ENCODE peak calls at places on chromosomes 6 and 20, in six cellular contexts. I is heart left ventricle, Y is tibial nerve, B is IMR-90, L is AG04450, D is adrenal gland. H is an unnamed sample.

GRCh38 chr6:37987008-37987407 is 167.5 kb downstream of the ZFAND3 start:
- DNase-seq in L (no peak), Y (no peak), I (no peak), B (peak; percentile 60), D (peak; percentile 25), H (no peak)

GRCh38 chr20:1809121-1809520 is 86.1 kb upstream of the SIRPA start:
- DNase-seq in Y (no peak), I (no peak), D (no peak), B (peak; percentile 92), L (no peak), H (peak; percentile 86)

GRCh38 chr6:52551483-52552277 is 25.2 kb downstream of the TRAM2 start:
- DNase-seq in L (peak; percentile 87), B (peak; percentile 91), I (peak; percentile 67), Y (no peak), D (peak; percentile 77), H (peak; percentile 74)

GRCh38 chr6:3913077-3913957 is 64.1 kb downstream of the FAM50B start:
- DNase-seq in I (peak; percentile 87), D (peak; percentile 62), L (peak; percentile 96), Y (peak; percentile 40), B (peak; percentile 99), H (peak; percentile 91)

GRCh38 chr20:676315-676937 is 824 bp upstream of the SCRT2 start:
- DNase-seq in L (no peak), B (no peak), I (peak; percentile 43), D (peak; percentile 46), Y (no peak), H (peak; percentile 67)

GRCh38 chr6:151191477-151191995 is 48.2 kb upstream of the AKAP12 start:
- DNase-seq in I (no peak), Y (no peak), L (no peak), D (no peak), B (no peak), H (no peak)

GRCh38 chr20:38838326-38838725 is 32.8 kb downstream of the PPP1R16B start:
- DNase-seq in Y (no peak), D (no peak), I (no peak), L (no peak), B (no peak), H (no peak)

GRCh38 chr6:34526241-34526972 is 29.7 kb downstream of the SPDEF start:
- DNase-seq in D (no peak), I (peak; percentile 29), L (no peak), Y (no peak), B (no peak), H (peak; percentile 80)

GRCh38 chr20:47357296-47358051 is 975 bp upstream of the ZMYND8 start:
- DNase-seq in Y (peak; percentile 46), D (peak; percentile 94), I (peak; percentile 86), L (peak; percentile 84), B (peak; percentile 94), H (peak; percentile 87)

GRCh38 chr6:151998784-151999183 is 191.3 kb downstream of the ESR1 start:
- DNase-seq in B (no peak), L (no peak), I (no peak), D (no peak), Y (no peak), H (no peak)

GRCh38 chr6:15014958-15015357 is 230.9 kb upstream of the JARID2 start:
- DNase-seq in B (no peak), D (no peak), I (no peak), L (no peak), Y (no peak), H (no peak)
- H3K9me3 ChIP-seq in B (peaks cover 7% of the 10 kb centered on the region), D (no peaks in the 10 kb centered on the region), I (no peaks in the 10 kb centered on the region), L (peaks cover 5% of the 10 kb centered on the region), Y (no peaks in the 10 kb centered on the region), H (no peaks in the 10 kb centered on the region)

GRCh38 chr6:67880939-67881705 is 754.0 kb upstream of the ADGRB3 start:
- DNase-seq in I (no peak), B (no peak), Y (no peak), L (no peak), D (no peak), H (no peak)
- H3K9me3 ChIP-seq in I (no peaks in the 10 kb centered on the region), B (peaks cover 3% of the 10 kb centered on the region), Y (no peaks in the 10 kb centered on the region), L (peaks cover 7% of the 10 kb centered on the region), D (no peaks in the 10 kb centered on the region), H (no peaks in the 10 kb centered on the region)

GRCh38 chr20:56194042-56194441 is 54.5 kb upstream of the MC3R start:
- DNase-seq in Y (no peak), B (no peak), D (no peak), I (no peak), L (no peak), H (no peak)

GRCh38 chr20:56200456-56200855 is 48.1 kb upstream of the MC3R start:
- DNase-seq in D (no peak), L (no peak), Y (no peak), B (no peak), I (no peak), H (no peak)

DNA sequence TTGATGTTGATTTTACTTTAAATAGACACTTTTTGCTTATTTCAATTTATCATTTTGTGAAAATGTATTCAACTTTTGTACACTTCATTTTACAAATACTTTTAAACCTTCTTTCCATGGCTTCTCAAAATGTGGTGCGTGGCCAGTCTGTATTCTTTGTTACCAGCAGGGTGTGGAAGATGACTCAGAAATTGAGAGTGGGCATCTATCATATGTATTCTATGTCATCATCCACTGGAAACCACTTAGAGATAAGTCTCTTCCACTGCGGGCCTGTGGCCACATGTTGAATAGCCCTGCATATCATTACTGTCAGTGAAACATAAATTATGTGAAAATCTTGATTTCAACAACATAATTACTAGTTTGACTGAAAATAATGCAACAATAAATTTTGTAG is 52.6 kb upstream of the MC3R start:
- DNase-seq in B (no peak), D (no peak), Y (no peak), I (no peak), L (no peak), H (no peak)
- H3K9me3 ChIP-seq in B (peaks cover 15% of the 10 kb centered on the region), D (no peaks in the 10 kb centered on the region), Y (no peaks in the 10 kb centered on the region), I (no peaks in the 10 kb centered on the region), L (peaks cover 27% of the 10 kb centered on the region), H (peaks cover 5% of the 10 kb centered on the region)

GRCh38 chr6:68756454-68757375 is 121.6 kb downstream of the ADGRB3 start:
- DNase-seq in B (no peak), I (no peak), D (no peak), L (no peak), Y (no peak), H (no peak)
- H3K9me3 ChIP-seq in B (no peaks in the 10 kb centered on the region), I (no peaks in the 10 kb centered on the region), D (no peaks in the 10 kb centered on the region), L (no peaks in the 10 kb centered on the region), Y (no peaks in the 10 kb centered on the region), H (no peaks in the 10 kb centered on the region)

GRCh38 chr6:121630716-121631115 is 195.3 kb downstream of the GJA1 start:
- DNase-seq in D (no peak), B (no peak), I (no peak), L (no peak), Y (no peak), H (no peak)
- H3K9me3 ChIP-seq in D (no peaks in the 10 kb centered on the region), B (peaks cover 9% of the 10 kb centered on the region), I (no peaks in the 10 kb centered on the region), L (peaks cover under 1% of the 10 kb centered on the region), Y (no peaks in the 10 kb centered on the region), H (peaks cover 8% of the 10 kb centered on the region)

DNA sequence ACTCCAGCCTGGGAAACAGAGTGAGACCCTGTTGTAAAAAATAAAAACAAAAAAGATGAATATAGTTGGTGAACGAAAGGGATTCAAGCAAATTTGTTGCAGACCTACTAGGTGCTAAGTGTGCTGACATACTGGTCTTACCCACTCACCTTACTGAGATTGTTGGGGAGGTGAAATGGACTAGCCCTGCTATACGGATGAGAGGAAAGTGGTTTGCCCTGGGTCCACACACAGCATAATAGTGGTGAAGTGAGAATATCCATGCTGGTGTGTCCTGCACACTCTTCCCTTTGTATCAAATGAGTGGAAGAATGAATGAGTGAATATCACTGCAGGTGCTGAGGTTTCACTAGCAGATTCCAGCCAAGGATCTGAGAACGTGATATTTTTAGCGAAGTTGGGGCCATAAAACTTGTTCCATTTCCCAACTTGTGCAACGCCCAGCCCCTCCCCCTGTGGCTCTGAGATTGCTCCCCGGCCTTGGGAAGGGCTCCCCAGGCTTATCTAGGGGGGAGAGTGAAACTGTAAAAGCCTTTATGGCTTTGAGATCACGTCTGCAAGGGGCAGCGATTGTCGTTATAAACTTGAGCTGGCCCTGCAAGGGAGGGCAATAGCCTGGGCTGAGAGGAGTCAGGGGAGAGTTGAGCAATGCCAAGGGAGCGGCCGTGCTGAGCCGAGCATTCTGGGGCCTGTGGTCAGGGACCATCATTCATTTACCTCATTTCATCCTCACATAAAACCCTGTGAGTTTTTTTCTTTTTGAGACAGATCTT is 33.2 kb upstream of the TTPAL start:
- DNase-seq in I (no peak), L (no peak), D (peak; percentile 76), Y (no peak), B (no peak), H (no peak)
- H3K9me3 ChIP-seq in I (no peaks in the 10 kb centered on the region), L (no peaks in the 10 kb centered on the region), D (no peaks in the 10 kb centered on the region), Y (no peaks in the 10 kb centered on the region), B (no peaks in the 10 kb centered on the region), H (no peaks in the 10 kb centered on the region)

DNA sequence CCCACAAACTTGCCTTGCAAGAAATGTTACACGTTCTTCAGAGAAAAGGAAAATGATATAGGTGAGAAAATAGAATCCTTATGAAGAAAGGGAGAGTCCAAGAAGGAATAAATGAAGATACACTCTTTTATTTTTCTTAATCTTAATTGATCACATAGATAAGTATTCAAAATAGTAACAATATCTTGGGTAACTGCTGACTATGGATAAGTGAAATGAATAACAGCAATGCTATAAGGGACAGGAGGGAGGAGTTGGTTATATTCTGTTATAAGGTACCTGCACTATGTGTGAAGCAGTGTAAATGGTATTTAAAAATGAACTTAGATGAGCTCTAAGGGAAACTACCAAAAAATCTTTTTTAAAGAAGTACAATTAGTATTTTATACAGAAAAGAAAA is 38.3 kb downstream of the RANBP9 start:
- DNase-seq in D (no peak), B (no peak), Y (no peak), L (no peak), I (no peak), H (no peak)
- H3K9me3 ChIP-seq in D (no peaks in the 10 kb centered on the region), B (no peaks in the 10 kb centered on the region), Y (no peaks in the 10 kb centered on the region), L (peaks cover 6% of the 10 kb centered on the region), I (no peaks in the 10 kb centered on the region), H (no peaks in the 10 kb centered on the region)

DNA sequence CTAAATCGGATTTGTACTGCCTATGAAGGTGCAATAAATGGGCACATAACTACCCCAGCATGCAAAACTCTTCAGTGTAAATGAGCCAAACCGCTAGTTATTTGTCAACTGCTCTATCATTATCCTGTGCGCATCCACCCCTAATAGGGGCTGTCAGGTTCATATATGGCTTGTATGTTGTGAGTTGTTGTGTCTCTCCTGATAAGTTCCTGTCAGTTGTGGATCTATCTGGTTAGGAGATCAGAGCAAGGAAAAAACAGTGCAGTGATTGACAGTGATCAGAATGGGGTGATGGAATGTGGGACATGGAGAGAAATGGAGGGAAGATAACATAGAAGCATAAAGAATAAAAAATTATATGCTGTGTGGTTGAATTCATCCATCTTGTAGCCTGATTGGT is 686.9 kb upstream of the ID4 start:
- DNase-seq in Y (no peak), D (no peak), I (no peak), L (no peak), B (no peak), H (no peak)
- H3K9me3 ChIP-seq in Y (no peaks in the 10 kb centered on the region), D (no peaks in the 10 kb centered on the region), I (no peaks in the 10 kb centered on the region), L (no peaks in the 10 kb centered on the region), B (peaks cover 3% of the 10 kb centered on the region), H (no peaks in the 10 kb centered on the region)